ENCODE peak calls at places on chromosomes 1 and 21, in six cellular contexts. F, W, B, M, H and Q are unnamed samples.

GRCh38 chr1:21050031-21050430 is 126.7 kb downstream of the EIF4G3 start:
- DNase-seq in F (no peak), W (no peak), B (no peak), M (peak), H (no peak), Q (no peak)

GRCh38 chr1:116855220-116855619 is 54.5 kb upstream of the PTGFRN start:
- DNase-seq in F (peak), W (no peak), B (no peak), M (no peak), H (peak), Q (peak)

GRCh38 chr1:94697839-94698238 is 122.3 kb upstream of the SLC44A3 start:
- DNase-seq in F (peak), W (no peak), B (no peak), M (no peak), H (no peak), Q (no peak)

GRCh38 chr1:151935154-151935553 is 25.8 kb upstream of the THEM4 start:
- DNase-seq in F (no peak), W (no peak), B (no peak), M (no peak), H (no peak), Q (no peak)

GRCh38 chr1:230048322-230048721 is 18.7 kb upstream of the GALNT2 start:
- DNase-seq in F (no peak), W (no peak), B (no peak), M (no peak), H (no peak), Q (no peak)

GRCh38 chr21:17003763-17004373 is 509.0 kb upstream of the CXADR start:
- DNase-seq in F (no peak), W (no peak), B (no peak), M (no peak), H (no peak), Q (no peak)

GRCh38 chr1:67211589-67212563 is 45.6 kb downstream of the IL23R start:
- DNase-seq in F (no peak), W (peak), B (no peak), M (peak), H (no peak), Q (peak)

GRCh38 chr21:46212721-46213484 is 15.7 kb downstream of the LSS start:
- DNase-seq in F (no peak), W (no peak), B (no peak), M (no peak), H (no peak), Q (no peak)